ENCODE peak calls at places on chromosome 3, in nine cellular contexts. S, D, M, O, H, K, I, A and X are unnamed samples.

GRCh38 chr3:76456322-76456721 is 583.6 kb upstream of the ROBO2 start:
- DNase-seq in S (no peak), D (no peak), M (no peak), O (no peak), H (no peak), K (no peak), I (no peak), A (no peak), X (no peak)

GRCh38 chr3:48819234-48820221 is 28.1 kb downstream of the PRKAR2A start:
- DNase-seq in S (no peak), D (no peak), M (no peak), O (no peak), H (no peak), K (no peak), I (no peak), A (no peak), X (no peak)

GRCh38 chr3:124791639-124792111 is 61.4 kb downstream of the UMPS start:
- DNase-seq in S (no peak), D (no peak), M (no peak), O (no peak), H (no peak), K (peak), I (peak), A (no peak), X (no peak)

GRCh38 chr3:39485547-39485946 is 18.1 kb downstream of the MOBP start:
- DNase-seq in S (no peak), D (no peak), M (no peak), O (no peak), H (no peak), K (no peak), I (no peak), A (no peak), X (no peak)

GRCh38 chr3:2847062-2847841 is 262.9 kb downstream of the IL5RA start:
- DNase-seq in S (no peak), D (no peak), M (no peak), O (no peak), H (no peak), K (no peak), I (no peak), A (no peak), X (no peak)

GRCh38 chr3:17195192-17195611 is 310.4 kb downstream of the PLCL2 start:
- DNase-seq in S (peak), D (peak), M (no peak), O (no peak), H (no peak), K (no peak), I (no peak), A (no peak), X (no peak)

GRCh38 chr3:128616516-128617269 is 33.9 kb downstream of the RPN1 start:
- DNase-seq in S (no peak), D (no peak), M (no peak), O (no peak), H (no peak), K (no peak), I (no peak), A (no peak), X (no peak)

GRCh38 chr3:28188686-28189085 is 52.7 kb upstream of the CMC1 start:
- DNase-seq in S (no peak), D (no peak), M (no peak), O (no peak), H (no peak), K (no peak), I (peak), A (no peak), X (no peak)

GRCh38 chr3:31251083-31251482 is 281.6 kb upstream of the STT3B start:
- DNase-seq in S (no peak), D (no peak), M (no peak), O (no peak), H (no peak), K (no peak), I (no peak), A (no peak), X (no peak)

GRCh38 chr3:98583766-98584165 is 9.6 kb downstream of the CPOX start:
- DNase-seq in S (no peak), D (no peak), M (no peak), O (no peak), H (no peak), K (no peak), I (no peak), A (no peak), X (no peak)

GRCh38 chr3:60517134-60517533 is 734.1 kb downstream of the FHIT start:
- DNase-seq in S (no peak), D (no peak), M (no peak), O (no peak), H (no peak), K (no peak), I (no peak), A (no peak), X (no peak)

GRCh38 chr3:4271834-4272233 is 31.3 kb upstream of the SETMAR start:
- DNase-seq in S (peak), D (peak), M (no peak), O (no peak), H (no peak), K (no peak), I (peak), A (no peak), X (no peak)

GRCh38 chr3:151467069-151467468 is 6.2 kb upstream of the IGSF10 start:
- DNase-seq in S (no peak), D (no peak), M (no peak), O (no peak), H (no peak), K (no peak), I (no peak), A (no peak), X (no peak)

GRCh38 chr3:49377483-49377882 is 19.3 kb upstream of the GPX1 start:
- DNase-seq in S (no peak), D (no peak), M (no peak), O (peak), H (no peak), K (no peak), I (no peak), A (no peak), X (no peak)

GRCh38 chr3:64150527-64151238 is 74.6 kb downstream of the PRICKLE2 start:
- DNase-seq in S (peak), D (peak), M (no peak), O (no peak), H (peak), K (peak), I (peak), A (no peak), X (no peak)

GRCh38 chr3:25664066-25664809 is 469 bp downstream of the TOP2B start:
- DNase-seq in S (peak), D (peak), M (peak), O (peak), H (peak), K (peak), I (peak), A (no peak), X (peak)

GRCh38 chr3:193559100-193559499 is 4.4 kb upstream of the ATP13A4 start:
- DNase-seq in S (no peak), D (no peak), M (no peak), O (no peak), H (no peak), K (no peak), I (no peak), A (no peak), X (no peak)

GRCh38 chr3:112774293-112774926 is 72.3 kb downstream of the CD200R1L start:
- DNase-seq in S (no peak), D (no peak), M (no peak), O (no peak), H (no peak), K (no peak), I (peak), A (no peak), X (no peak)

GRCh38 chr3:80263260-80263659 is 495.5 kb upstream of the ROBO1 start:
- DNase-seq in S (no peak), D (no peak), M (no peak), O (no peak), H (no peak), K (no peak), I (no peak), A (no peak), X (no peak)

GRCh38 chr3:185986201-185986600 is 48.4 kb upstream of the TRA2B start:
- DNase-seq in S (no peak), D (no peak), M (no peak), O (no peak), H (no peak), K (no peak), I (no peak), A (no peak), X (no peak)

GRCh38 chr3:8540456-8540855 is 38.8 kb downstream of the LMCD1 start:
- DNase-seq in S (no peak), D (no peak), M (no peak), O (no peak), H (no peak), K (no peak), I (no peak), A (no peak), X (no peak)

GRCh38 chr3:101827211-101828174 is 21.8 kb upstream of the NFKBIZ start:
- DNase-seq in S (peak), D (peak), M (peak), O (peak), H (peak), K (peak), I (peak), A (peak), X (peak)

GRCh38 chr3:188169826-188170455 is 16.0 kb downstream of the LPP start:
- DNase-seq in S (no peak), D (no peak), M (no peak), O (no peak), H (no peak), K (peak), I (no peak), A (no peak), X (no peak)

GRCh38 chr3:20842002-20842401 is 656.0 kb upstream of the SGO1 start:
- DNase-seq in S (no peak), D (no peak), M (no peak), O (no peak), H (no peak), K (no peak), I (no peak), A (no peak), X (no peak)

GRCh38 chr3:185900228-185900627 is 37.6 kb downstream of the TRA2B start:
- DNase-seq in S (no peak), D (no peak), M (no peak), O (no peak), H (no peak), K (no peak), I (peak), A (no peak), X (no peak)

GRCh38 chr3:10286596-10287295 is 6.0 kb downstream of the GHRL start:
- DNase-seq in S (peak), D (no peak), M (peak), O (peak), H (no peak), K (peak), I (peak), A (peak), X (peak)

GRCh38 chr3:10292505-10293419 is at the start of gene GHRL:
- DNase-seq in S (no peak), D (no peak), M (no peak), O (peak), H (peak), K (no peak), I (no peak), A (no peak), X (peak)

GRCh38 chr3:12994357-12994606 is 78.9 kb downstream of the IQSEC1 start:
- DNase-seq in S (no peak), D (peak), M (no peak), O (peak), H (peak), K (peak), I (no peak), A (no peak), X (no peak)

GRCh38 chr3:15796771-15797599 is 794 bp downstream of the ANKRD28 start:
- DNase-seq in S (no peak), D (peak), M (no peak), O (no peak), H (no peak), K (no peak), I (peak), A (no peak), X (no peak)

GRCh38 chr3:125958511-125959316 is 10.3 kb upstream of the ROPN1B start:
- DNase-seq in S (no peak), D (no peak), M (peak), O (no peak), H (no peak), K (no peak), I (no peak), A (no peak), X (no peak)

GRCh38 chr3:188284455-188285212 is 130.7 kb downstream of the LPP start:
- DNase-seq in S (no peak), D (no peak), M (no peak), O (peak), H (no peak), K (no peak), I (no peak), A (no peak), X (no peak)

GRCh38 chr3:14150491-14151230 is 25.8 kb downstream of the TMEM43 start:
- DNase-seq in S (no peak), D (no peak), M (peak), O (no peak), H (no peak), K (no peak), I (no peak), A (no peak), X (no peak)

GRCh38 chr3:44920081-44920480 is 45.7 kb downstream of the TGM4 start:
- DNase-seq in S (no peak), D (no peak), M (no peak), O (peak), H (no peak), K (no peak), I (no peak), A (no peak), X (no peak)

GRCh38 chr3:183490653-183491052 is 62.2 kb upstream of the MCF2L2 start:
- DNase-seq in S (no peak), D (no peak), M (peak), O (no peak), H (peak), K (no peak), I (no peak), A (no peak), X (no peak)

GRCh38 chr3:69137006-69137405 is 14.6 kb upstream of the LMOD3 start:
- DNase-seq in S (no peak), D (no peak), M (no peak), O (no peak), H (no peak), K (no peak), I (no peak), A (no peak), X (no peak)

GRCh38 chr3:127479449-127479848 is 111.1 kb downstream of the TPRA1 start:
- DNase-seq in S (peak), D (no peak), M (peak), O (peak), H (no peak), K (no peak), I (no peak), A (no peak), X (no peak)

GRCh38 chr3:146390967-146391366 is 78.4 kb downstream of the PLSCR2 start:
- DNase-seq in S (no peak), D (no peak), M (no peak), O (no peak), H (no peak), K (peak), I (peak), A (no peak), X (no peak)